ENCODE peak calls at places on chromosome 9, in seven cellular contexts. L, C, V, Q, D, W and A are unnamed samples.

GRCh38 chr9:96203867-96204412 is 98.0 kb downstream of the HSD17B3 start:
- DNase-seq in D (no peak), L (no peak), W (no peak), C (no peak), Q (no peak), V (no peak), A (no peak)

GRCh38 chr9:137050570-137050969 is 3.3 kb downstream of the ENTPD2 start:
- DNase-seq in V (no peak), W (no peak), D (no peak), L (no peak), Q (no peak), C (no peak), A (peak; percentile 20)

GRCh38 chr9:95508968-95509850 is 7.6 kb downstream of the PTCH1 start:
- DNase-seq in V (peak; percentile 92), L (peak; percentile 99), D (peak; percentile 80), Q (peak; percentile 44), C (peak; percentile 54), W (peak; percentile 95), A (peak; percentile 93)

GRCh38 chr9:107222020-107222522 is 61.0 kb upstream of the RAD23B start:
- DNase-seq in D (no peak), V (peak; percentile 79), L (peak; percentile 29), C (no peak), Q (no peak), W (peak; percentile 63), A (no peak)

GRCh38 chr9:93886911-93887310 is 68.2 kb downstream of the BARX1 start:
- DNase-seq in W (no peak), C (no peak), L (no peak), V (no peak), Q (no peak), D (no peak), A (no peak)

GRCh38 chr9:89606049-89606481 is 1.3 kb downstream of the GADD45G start:
- DNase-seq in L (peak; percentile 81), W (peak; percentile 79), Q (peak; percentile 30), C (peak; percentile 11), V (peak; percentile 61), D (peak; percentile 77), A (peak; percentile 93)

GRCh38 chr9:91065231-91066041 is 263.8 kb downstream of the SYK start:
- DNase-seq in V (no peak), D (no peak), W (no peak), Q (no peak), L (no peak), C (no peak), A (no peak)

GRCh38 chr9:70590264-70590646 is 175.8 kb upstream of the KLF9 start:
- DNase-seq in C (no peak), L (no peak), Q (no peak), V (peak; percentile 70), W (peak; percentile 91), D (no peak), A (peak; percentile 68)

GRCh38 chr9:137021979-137022619 is 5.9 kb downstream of the ABCA2 start:
- DNase-seq in C (peak; percentile 75), W (peak; percentile 65), Q (peak; percentile 65), D (peak; percentile 73), V (peak; percentile 68), L (peak; percentile 93), A (peak; percentile 85)

GRCh38 chr9:105438136-105438839 is 9.5 kb upstream of the FSD1L start:
- DNase-seq in L (no peak), D (no peak), V (peak; percentile 97), C (no peak), Q (no peak), W (peak; percentile 64), A (peak; percentile 73)

GRCh38 chr9:98010450-98010849 is 27.3 kb downstream of the ANP32B start:
- DNase-seq in D (peak; percentile 78), W (no peak), V (peak; percentile 64), Q (no peak), L (peak; percentile 59), C (no peak), A (peak; percentile 69)

GRCh38 chr9:69573666-69574456 is 98.3 kb downstream of the APBA1 start:
- DNase-seq in L (no peak), Q (no peak), V (peak; percentile 62), C (no peak), W (peak; percentile 17), D (peak; percentile 19), A (peak; percentile 47)

GRCh38 chr9:92095236-92095635 is 20.0 kb downstream of the SPTLC1 start:
- DNase-seq in C (no peak), D (no peak), V (no peak), W (no peak), Q (no peak), L (no peak), A (no peak)
- H3K4me1 ChIP-seq in C (no peaks in the 10 kb centered on the region), D (peaks cover 13% of the 10 kb centered on the region), V (peaks cover 7% of the 10 kb centered on the region), W (peaks cover 3% of the 10 kb centered on the region), Q (peaks cover 16% of the 10 kb centered on the region), L (no peaks in the 10 kb centered on the region), A (peaks cover 20% of the 10 kb centered on the region)

GRCh38 chr9:121214005-121214404 is 12.3 kb upstream of the RAB14 start:
- DNase-seq in W (no peak), Q (no peak), V (no peak), L (no peak), C (no peak), D (no peak), A (no peak)
- H3K4me1 ChIP-seq in W (no peaks in the 10 kb centered on the region), Q (peaks cover 3% of the 10 kb centered on the region), V (no peaks in the 10 kb centered on the region), L (no peaks in the 10 kb centered on the region), C (peaks cover 5% of the 10 kb centered on the region), D (peaks cover 10% of the 10 kb centered on the region), A (peaks cover 3% of the 10 kb centered on the region)

DNA sequence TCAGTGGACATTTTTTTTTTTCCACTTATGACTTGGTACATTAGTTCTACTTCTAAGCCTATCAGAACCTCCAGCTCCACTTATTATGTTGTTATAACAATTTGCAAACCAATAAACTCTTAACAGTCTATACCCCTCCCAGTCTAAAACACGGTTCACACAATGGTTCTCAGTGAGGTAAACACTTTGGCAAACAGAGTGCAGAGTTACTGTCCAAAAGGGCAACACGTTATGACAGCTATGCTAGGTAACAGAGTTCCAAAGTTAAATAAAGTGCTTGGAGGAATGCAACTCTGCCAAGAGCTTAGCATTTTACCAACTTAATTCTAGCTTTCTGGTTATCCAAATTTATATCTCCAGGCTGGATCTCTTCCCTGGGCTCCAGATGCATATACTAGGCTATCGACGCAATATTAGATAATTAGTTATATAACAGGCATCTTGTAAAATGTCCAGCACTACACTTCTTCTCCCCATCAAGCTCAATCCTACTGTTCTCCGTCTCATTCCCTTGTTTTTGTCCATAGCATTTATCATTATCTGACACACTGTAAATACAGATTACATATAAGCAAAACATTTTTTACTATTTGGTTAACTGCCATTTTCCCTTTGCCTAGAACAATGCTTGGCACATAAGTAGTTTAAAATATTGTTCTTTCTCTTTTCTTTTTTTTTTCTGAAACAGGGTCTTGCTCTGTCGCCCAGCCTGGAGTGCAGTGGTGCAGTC is 14.3 kb downstream of the FNBP1 start:
- DNase-seq in Q (no peak), L (no peak), V (no peak), C (no peak), W (no peak), D (no peak), A (no peak)
- H3K4me1 ChIP-seq in Q (peaks cover 99% of the 10 kb centered on the region), L (no peaks in the 10 kb centered on the region), V (no peaks in the 10 kb centered on the region), C (peaks cover 90% of the 10 kb centered on the region), W (peaks cover 1% of the 10 kb centered on the region), D (no peaks in the 10 kb centered on the region), A (peaks cover 14% of the 10 kb centered on the region)

GRCh38 chr9:124758061-124758460 is 13.1 kb downstream of the NR6A1 start:
- DNase-seq in L (peak; percentile 73), W (no peak), V (no peak), D (no peak), C (no peak), Q (no peak), A (no peak)

GRCh38 chr9:124756011-124756410 is 15.1 kb downstream of the NR6A1 start:
- DNase-seq in C (no peak), D (no peak), Q (no peak), V (no peak), W (no peak), L (no peak), A (no peak)

GRCh38 chr9:124759327-124759726 is 11.8 kb downstream of the NR6A1 start:
- DNase-seq in C (no peak), Q (no peak), V (no peak), D (no peak), L (peak; percentile 64), W (no peak), A (no peak)

GRCh38 chr9:124758691-124759090 is 12.4 kb downstream of the NR6A1 start:
- DNase-seq in C (no peak), L (no peak), Q (no peak), W (peak; percentile 33), V (no peak), D (no peak), A (no peak)

GRCh38 chr9:124757589-124757988 is 13.5 kb downstream of the NR6A1 start:
- DNase-seq in W (no peak), D (no peak), L (peak; percentile 79), C (no peak), Q (no peak), V (no peak), A (no peak)
- H3K4me1 ChIP-seq in W (no peaks in the 10 kb centered on the region), D (peaks cover 14% of the 10 kb centered on the region), L (peaks cover 23% of the 10 kb centered on the region), C (no peaks in the 10 kb centered on the region), Q (no peaks in the 10 kb centered on the region), V (peaks cover 5% of the 10 kb centered on the region), A (peaks cover 20% of the 10 kb centered on the region)

DNA sequence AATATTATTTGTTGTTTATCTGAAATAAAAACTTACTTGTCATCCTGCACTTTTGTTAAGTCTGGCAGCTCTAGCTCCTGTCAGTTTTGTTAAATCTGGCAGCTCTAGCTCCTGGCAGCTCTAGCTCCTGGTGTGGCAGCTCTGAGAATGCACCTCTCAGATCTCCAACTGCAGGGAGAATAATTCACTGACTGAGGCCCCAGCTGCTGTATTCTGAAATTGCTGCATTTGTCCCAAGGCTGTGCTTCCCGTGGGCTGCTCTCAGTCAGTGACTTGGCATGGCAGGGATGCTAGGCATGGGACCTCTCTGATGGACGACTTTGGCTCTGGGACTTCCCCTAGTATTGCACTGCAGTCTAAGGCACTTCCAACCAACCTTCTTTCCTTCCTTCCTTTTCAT is 475.7 kb downstream of the CCDC171 start:
- DNase-seq in C (no peak), W (peak; percentile 39), Q (no peak), L (no peak), D (no peak), V (peak; percentile 44), A (peak; percentile 56)
- H3K4me1 ChIP-seq in C (no peaks in the 10 kb centered on the region), W (peaks cover 23% of the 10 kb centered on the region), Q (no peaks in the 10 kb centered on the region), L (peaks cover 13% of the 10 kb centered on the region), D (peaks cover 40% of the 10 kb centered on the region), V (peaks cover 30% of the 10 kb centered on the region), A (peaks cover 69% of the 10 kb centered on the region)

DNA sequence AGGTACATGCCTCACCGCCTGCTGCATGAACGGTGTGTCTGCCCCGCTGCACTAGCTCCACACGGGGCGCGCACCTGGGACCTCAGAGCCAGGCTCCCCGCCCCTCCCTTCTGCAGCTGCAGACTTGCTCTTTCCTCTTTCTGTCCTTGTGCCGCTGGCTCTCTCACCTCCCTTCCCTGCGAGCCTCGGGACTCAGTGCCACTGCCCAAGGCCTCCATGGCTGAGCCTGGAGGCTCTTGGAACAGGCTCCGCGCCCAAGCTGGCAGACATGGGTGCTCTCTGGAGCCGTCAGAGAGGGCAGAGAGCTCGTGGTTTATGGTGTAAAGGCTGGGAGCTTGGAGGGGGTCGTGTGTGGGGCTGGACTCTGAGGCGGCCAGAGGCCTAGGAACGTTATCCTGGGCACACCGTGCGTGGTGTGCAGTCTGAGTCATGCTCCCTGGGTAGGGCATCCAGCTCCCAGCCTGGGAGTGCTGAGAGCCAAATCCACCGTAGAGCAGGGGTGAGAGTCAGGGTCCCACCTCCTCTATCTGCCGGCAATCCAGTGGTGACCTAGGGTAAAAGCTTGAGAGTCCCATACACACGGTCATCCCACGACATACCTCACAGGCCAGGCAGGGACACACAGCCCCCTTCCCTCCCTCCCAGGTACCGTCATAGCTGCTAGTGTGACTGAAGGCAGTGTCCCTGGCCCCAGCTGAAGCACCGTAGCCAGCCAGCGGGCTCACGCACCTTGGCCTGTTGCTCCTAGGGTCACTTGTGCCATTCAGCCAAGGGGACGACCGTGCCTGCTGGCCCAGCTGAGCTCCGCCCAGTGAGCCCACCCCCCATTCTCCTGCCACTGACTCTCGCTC is 22.4 kb downstream of the GOLGA2 start:
- DNase-seq in D (no peak), W (no peak), Q (no peak), C (no peak), V (no peak), L (no peak), A (no peak)
- H3K4me1 ChIP-seq in D (peaks cover 10% of the 10 kb centered on the region), W (no peaks in the 10 kb centered on the region), Q (peaks cover 19% of the 10 kb centered on the region), C (peaks cover 19% of the 10 kb centered on the region), V (no peaks in the 10 kb centered on the region), L (peaks cover 3% of the 10 kb centered on the region), A (no peaks in the 10 kb centered on the region)